ENCODE peak calls at places on chromosomes 6 and 20, in eight cellular contexts. T is CD8-positive, alpha-beta T cell; I is M059J; Y is AG09319; F is NCI-H774; S is progenitor cell of endocrine pancreas; P is lower lobe of right lung; E is astrocyte of the hippocampus. V is an unnamed sample.
A peak's percentile ranks its signal among the peaks of the same experiment; 100 is the strongest.

GRCh38 chr6:14917511-14917910 is 328.4 kb upstream of the JARID2 start:
- DNase-seq in T (no peak), P (no peak), Y (no peak), S (no peak), F (no peak), I (no peak), E (no peak), V (no peak)

GRCh38 chr20:5842465-5842864 is 92.3 kb downstream of the SHLD1 start:
- DNase-seq in P (no peak), I (no peak), F (no peak), E (no peak), Y (no peak), S (no peak), T (no peak), V (no peak)

GRCh38 chr6:17417817-17418216 is 24.4 kb downstream of the CAP2 start:
- DNase-seq in P (no peak), Y (peak; percentile 92), F (no peak), I (peak; percentile 99), T (no peak), S (no peak), E (peak; percentile 97), V (no peak)

GRCh38 chr20:63552481-63553249 is 1.3 kb upstream of the FNDC11 start:
- DNase-seq in Y (no peak), I (peak; percentile 53), E (no peak), P (no peak), F (no peak), S (no peak), T (peak; percentile 51), V (no peak)

GRCh38 chr6:131685266-131685780 is 15.9 kb downstream of the OR2A4 start:
- DNase-seq in S (no peak), I (no peak), Y (no peak), F (no peak), P (no peak), T (no peak), E (no peak), V (no peak)

GRCh38 chr6:162907876-162908481 is 180.2 kb downstream of the PACRG start:
- DNase-seq in Y (peak; percentile 3), T (no peak), S (no peak), F (no peak), E (peak; percentile 39), I (no peak), P (no peak), V (no peak)

GRCh38 chr20:50359607-50360217 is 150.5 kb upstream of the PTPN1 start:
- DNase-seq in T (no peak), E (no peak), I (no peak), S (no peak), Y (no peak), P (no peak), F (no peak), V (no peak)

GRCh38 chr20:48238781-48239180 is 453.5 kb upstream of the SULF2 start:
- DNase-seq in Y (no peak), P (no peak), F (no peak), I (no peak), S (no peak), E (peak; percentile 59), T (no peak), V (no peak)

GRCh38 chr20:46351357-46352058 is 43.2 kb upstream of the CDH22 start:
- DNase-seq in P (no peak), Y (no peak), T (no peak), I (peak; percentile 54), S (no peak), E (peak; percentile 36), F (no peak), V (no peak)

GRCh38 chr6:26044140-26045045 is 42.8 kb upstream of the HFE start:
- DNase-seq in F (peak; percentile 65), E (peak; percentile 52), I (no peak), S (no peak), T (peak; percentile 40), P (peak; percentile 69), Y (no peak), V (peak; percentile 46)

GRCh38 chr6:155349129-155349528 is 34.8 kb upstream of the TFB1M start:
- DNase-seq in S (no peak), E (peak; percentile 27), T (no peak), F (no peak), P (no peak), Y (no peak), I (peak; percentile 62), V (no peak)

GRCh38 chr6:79432726-79433125 is 104.5 kb downstream of the LCA5 start:
- DNase-seq in T (no peak), S (no peak), E (peak; percentile 8), Y (no peak), P (no peak), F (no peak), I (no peak), V (no peak)

GRCh38 chr6:26197736-26198625 is 110.8 kb downstream of the HFE start:
- DNase-seq in I (peak; percentile 77), F (no peak), S (no peak), E (peak; percentile 35), Y (no peak), T (no peak), P (no peak), V (peak; percentile 53)

GRCh38 chr20:45957021-45957941 is 14.7 kb downstream of the ZNF335 start:
- DNase-seq in I (no peak), F (no peak), P (peak; percentile 27), S (no peak), T (no peak), Y (no peak), E (no peak), V (peak; percentile 7)

GRCh38 chr6:21037453-21037852 is 503.2 kb downstream of the CDKAL1 start:
- DNase-seq in E (no peak), Y (no peak), S (no peak), P (no peak), F (no peak), T (no peak), I (no peak), V (no peak)

GRCh38 chr6:116217069-116217468 is 36.8 kb downstream of the TSPYL4 start:
- DNase-seq in T (no peak), E (peak; percentile 54), Y (no peak), P (no peak), I (peak; percentile 30), F (peak; percentile 35), S (no peak), V (no peak)

GRCh38 chr20:36145877-36146707 is 8.4 kb upstream of the EPB41L1 start:
- DNase-seq in P (no peak), F (no peak), E (peak; percentile 63), Y (no peak), I (no peak), T (no peak), S (no peak), V (no peak)

GRCh38 chr6:24581084-24581669 is 64.8 kb downstream of the KIAA0319 start:
- DNase-seq in Y (peak; percentile 10), I (peak; percentile 73), S (peak; percentile 63), F (peak; percentile 17), T (peak; percentile 83), E (peak; percentile 76), P (peak; percentile 72), V (peak; percentile 68)

GRCh38 chr6:110612298-110612697 is 135.9 kb upstream of the SLC22A16 start:
- DNase-seq in F (no peak), P (no peak), I (no peak), S (no peak), T (no peak), Y (no peak), E (no peak), V (no peak)

GRCh38 chr20:47278907-47279348 is 77.6 kb downstream of the ZMYND8 start:
- DNase-seq in E (peak; percentile 54), S (no peak), Y (no peak), I (peak; percentile 95), F (no peak), P (no peak), T (no peak), V (no peak)

GRCh38 chr6:119215885-119216590 is 133.5 kb downstream of the MAN1A1 start:
- DNase-seq in T (no peak), Y (no peak), I (no peak), S (no peak), F (no peak), P (no peak), E (no peak), V (no peak)

GRCh38 chr6:84897874-84898635 is 133.7 kb upstream of the TBX18 start:
- DNase-seq in Y (no peak), T (no peak), P (no peak), E (peak; percentile 16), F (no peak), S (no peak), I (peak; percentile 14), V (no peak)

GRCh38 chr20:1904160-1904559 is 9.0 kb downstream of the SIRPA start:
- DNase-seq in Y (no peak), T (no peak), E (no peak), P (no peak), S (no peak), F (no peak), I (no peak), V (no peak)

GRCh38 chr6:23696946-23697345 is 429.1 kb upstream of the NRSN1 start:
- DNase-seq in E (peak; percentile 4), F (no peak), Y (peak; percentile 7), T (no peak), I (peak; percentile 3), P (no peak), S (no peak), V (no peak)

GRCh38 chr20:64119301-64119680 is 11.9 kb upstream of the NPBWR2 start:
- DNase-seq in Y (no peak), F (no peak), T (peak; percentile 3), I (peak; percentile 32), S (no peak), E (no peak), P (peak; percentile 24), V (no peak)

GRCh38 chr20:32596681-32597252 is 11.6 kb upstream of the NOL4L start:
- DNase-seq in F (no peak), Y (no peak), S (no peak), I (no peak), P (no peak), E (no peak), T (no peak), V (no peak)

GRCh38 chr6:32166411-32167061 is 2.1 kb downstream of the EGFL8 start:
- DNase-seq in I (no peak), Y (no peak), F (no peak), P (no peak), T (no peak), E (no peak), S (no peak), V (no peak)

GRCh38 chr20:10954137-10954840 is 280.5 kb upstream of the JAG1 start:
- DNase-seq in S (no peak), T (no peak), E (peak; percentile 82), F (no peak), P (no peak), I (peak; percentile 70), Y (no peak), V (no peak)

GRCh38 chr20:61369731-61370520 is 117.9 kb downstream of the CDH4 start:
- DNase-seq in E (no peak), Y (no peak), P (no peak), F (no peak), T (no peak), I (no peak), S (no peak), V (no peak)

GRCh38 chr20:51092238-51092822 is 69.4 kb upstream of the KCNG1 start:
- DNase-seq in Y (no peak), S (no peak), E (peak; percentile 60), P (no peak), T (no peak), I (peak; percentile 30), F (no peak), V (no peak)

GRCh38 chr20:1509237-1509636 is 18.0 kb upstream of the SIRPB2 start:
- DNase-seq in T (peak; percentile 12), I (peak; percentile 51), S (no peak), F (no peak), P (no peak), Y (no peak), E (no peak), V (no peak)

GRCh38 chr6:132948889-132949288 is 134.5 kb downstream of the RPS12 start:
- DNase-seq in T (no peak), P (no peak), Y (no peak), I (no peak), S (no peak), E (no peak), F (no peak), V (no peak)

GRCh38 chr6:5478380-5478779 is 217.1 kb downstream of the FARS2 start:
- DNase-seq in S (no peak), I (no peak), T (no peak), Y (no peak), F (no peak), E (no peak), P (no peak), V (no peak)

V was measured in activated CD4-positive, CD25-positive, alpha-beta regulatory T cell treated with anti-CD3 and anti-CD28 coated beads, Interleukin-2, amount 50 U/mL, for 72 hours.